ENCODE peak calls at places on chromosomes 13 and 19, in four cellular contexts. Q is stomach, X is H9, O is upper lobe of left lung. R is an unnamed sample. For H3K27me3, the result is how much of the 10 kb centered on the place peaks cover.

GRCh38 chr19:11485245-11485837 is 4.5 kb upstream of the ELAVL3 start:
- DNase-seq in Q (no peak), O (no peak), X (no peak), R (no peak)

GRCh38 chr13:94419304-94419943 is 60.1 kb downstream of the DCT start:
- DNase-seq in O (no peak), Q (no peak), X (no peak), R (no peak)

GRCh38 chr19:18422530-18423191 is 3.5 kb downstream of the SSBP4 start:
- DNase-seq in O (peak), Q (no peak), X (no peak), R (no peak)

GRCh38 chr19:48445256-48445605 is 552 bp upstream of the GRWD1 start:
- DNase-seq in Q (no peak), X (peak), O (no peak), R (peak)

GRCh38 chr19:23916991-23917390 is 2.3 kb downstream of the ZNF726 start:
- DNase-seq in O (no peak), X (no peak), Q (no peak), R (no peak)

GRCh38 chr13:32537580-32538233 is 888 bp downstream of the N4BP2L2 start:
- DNase-seq in X (peak), O (peak), Q (peak), R (peak)

GRCh38 chr13:70959376-70959775 is 851.1 kb upstream of the KLHL1 start:
- DNase-seq in Q (no peak), O (no peak), X (no peak), R (no peak)

GRCh38 chr19:6551091-6551490 is 20.3 kb downstream of the TNFSF9 start:
- DNase-seq in X (no peak), O (no peak), Q (no peak), R (no peak)

GRCh38 chr19:27774337-27774736 is 1438.6 kb downstream of the UQCRFS1 start:
- DNase-seq in X (peak), O (no peak), Q (no peak), R (no peak)

GRCh38 chr13:114096811-114097503 is 35.5 kb downstream of the RASA3 start:
- DNase-seq in X (no peak), O (no peak), Q (no peak), R (no peak)

GRCh38 chr13:41401371-41401770 is 56.0 kb upstream of the RGCC start:
- DNase-seq in Q (no peak), X (peak), O (no peak), R (no peak)

GRCh38 chr13:36163809-36164308 is 32.7 kb upstream of the DCLK1 start:
- DNase-seq in Q (peak), O (no peak), X (no peak), R (peak)

GRCh38 chr19:1455336-1456120 is 5.6 kb downstream of the APC2 start:
- DNase-seq in Q (peak), O (peak), X (peak), R (peak)

GRCh38 chr13:25575562-25575961 is 203.8 kb downstream of the ATP8A2 start:
- DNase-seq in Q (no peak), O (no peak), X (no peak), R (no peak)

GRCh38 chr13:109647046-109647445 is 139.3 kb downstream of the IRS2 start:
- DNase-seq in O (no peak), X (no peak), Q (no peak), R (no peak)

GRCh38 chr13:29046588-29046987 is 226.4 kb downstream of the MTUS2 start:
- DNase-seq in X (no peak), O (no peak), Q (no peak), R (no peak)

GRCh38 chr13:44236370-44236769 is 137.3 kb upstream of the SERP2 start:
- DNase-seq in O (no peak), X (no peak), Q (no peak), R (no peak)

GRCh38 chr19:12000152-12000981 is 35.1 kb downstream of the ZNF433 start:
- DNase-seq in Q (no peak), O (no peak), X (no peak), R (no peak)

GRCh38 chr19:38291855-38292254 is 12.2 kb upstream of the C19orf33 start:
- DNase-seq in Q (no peak), O (no peak), X (no peak), R (no peak)

GRCh38 chr13:64239372-64239771 is 2823.7 kb upstream of the PCDH20 start:
- DNase-seq in X (no peak), O (no peak), Q (no peak), R (no peak)

GRCh38 chr19:50315773-50316448 is 13.3 kb downstream of the KCNC3 start:
- DNase-seq in O (no peak), Q (no peak), X (peak), R (no peak)

GRCh38 chr13:23707674-23708073 is 137.5 kb downstream of the TNFRSF19 start:
- DNase-seq in O (no peak), X (no peak), Q (no peak), R (no peak)

GRCh38 chr13:53601181-53601580 is 572.6 kb downstream of the OLFM4 start:
- DNase-seq in Q (no peak), O (no peak), X (no peak), R (no peak)

GRCh38 chr13:28026508-28026907 is 38.0 kb upstream of the URAD start:
- DNase-seq in O (no peak), X (no peak), Q (no peak), R (no peak)

DNA sequence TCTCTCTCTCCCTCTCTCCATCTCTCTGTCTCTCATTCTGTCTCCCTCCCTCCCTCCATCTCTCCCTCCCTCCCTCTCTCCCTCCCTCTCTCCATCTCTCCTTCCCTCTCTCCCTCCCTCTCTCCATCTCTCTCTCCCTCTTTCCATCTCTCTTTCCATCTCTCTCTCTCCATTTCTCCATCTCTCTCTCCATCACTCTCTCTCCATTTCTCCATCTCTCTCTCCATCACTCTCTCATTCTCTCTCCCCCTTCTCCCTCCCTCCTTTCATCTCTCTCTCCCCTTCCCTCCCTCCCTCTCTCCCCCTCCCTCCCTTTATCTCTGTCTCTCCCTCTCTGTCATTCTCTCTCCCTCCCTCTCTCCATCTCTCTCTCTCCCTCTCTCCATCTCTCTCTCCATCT is 55.7 kb upstream of the NFIC start:
- DNase-seq in O (no peak), Q (no peak), X (no peak), R (no peak)
- H3K27me3 ChIP-seq in O (under half), Q (half or more), X (under half), R (under half)

GRCh38 chr13:112074139-112074710 is 7.3 kb downstream of the SOX1 start:
- DNase-seq in Q (no peak), O (no peak), X (no peak), R (no peak)
- H3K27me3 ChIP-seq in Q (half or more), O (under half), X (half or more), R (under half)

DNA sequence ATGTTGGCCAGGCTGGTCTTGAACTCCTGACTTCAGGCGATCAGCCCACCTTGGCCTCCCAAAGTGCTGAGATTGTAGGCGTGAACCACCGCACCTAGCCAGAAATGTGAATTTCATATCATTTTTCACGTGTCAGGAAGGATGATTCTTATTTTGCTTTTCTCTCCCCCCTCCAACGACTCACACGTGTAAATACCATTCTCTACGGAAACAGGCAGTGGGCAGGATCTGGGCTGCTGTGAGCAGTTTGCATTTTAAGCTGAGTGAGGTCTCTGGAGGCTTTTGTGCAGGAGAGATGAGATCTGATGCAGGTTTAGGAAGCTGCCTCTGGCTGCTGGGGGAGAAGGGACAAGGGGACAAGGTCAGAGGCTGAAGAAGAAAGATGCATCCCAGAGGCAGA is 11.9 kb downstream of the ANKRD24 start:
- DNase-seq in O (no peak), Q (no peak), X (no peak), R (no peak)
- H3K27me3 ChIP-seq in O (under half), Q (half or more), X (under half), R (under half)

DNA sequence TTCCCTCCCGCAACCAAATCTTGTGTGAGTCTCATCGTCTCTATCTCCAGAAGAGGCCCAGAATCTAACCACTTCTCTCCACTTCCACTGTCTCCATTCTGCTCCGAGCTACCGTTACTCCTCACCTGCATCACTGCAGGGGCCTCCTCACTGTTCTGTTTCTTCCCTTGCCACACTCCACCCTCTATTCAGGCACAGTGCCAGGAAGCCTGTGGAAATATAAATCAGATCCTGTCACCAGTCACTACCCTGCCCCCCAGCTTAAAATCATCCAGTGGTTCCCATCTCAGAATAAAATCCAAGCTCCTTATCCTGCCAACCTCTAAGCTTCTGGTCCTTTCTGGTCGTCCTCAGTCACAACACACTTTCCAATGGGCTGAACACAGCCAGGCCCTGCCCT is 24.1 kb downstream of the ZNF175 start:
- DNase-seq in X (no peak), Q (no peak), O (no peak), R (no peak)
- H3K27me3 ChIP-seq in X (under half), Q (under half), O (under half), R (under half)

GRCh38 chr13:111612918-111613317 is 292.5 kb downstream of the TEX29 start:
- DNase-seq in X (peak), O (no peak), Q (no peak), R (no peak)

GRCh38 chr13:111616203-111616602 is 295.8 kb downstream of the TEX29 start:
- DNase-seq in O (no peak), Q (no peak), X (peak), R (no peak)

GRCh38 chr13:111614613-111615012 is 294.2 kb downstream of the TEX29 start:
- DNase-seq in O (no peak), Q (no peak), X (no peak), R (no peak)

GRCh38 chr13:111610879-111611278 is 290.4 kb downstream of the TEX29 start:
- DNase-seq in Q (no peak), X (peak), O (no peak), R (no peak)

GRCh38 chr13:111614009-111614408 is 293.6 kb downstream of the TEX29 start:
- DNase-seq in X (peak), O (no peak), Q (no peak), R (no peak)
- H3K27me3 ChIP-seq in X (under half), O (under half), Q (under half), R (under half)

GRCh38 chr19:45934551-45935230 is 20.1 kb upstream of the NANOS2 start:
- DNase-seq in Q (no peak), X (no peak), O (no peak), R (no peak)

GRCh38 chr19:45938733-45939319 is 24.2 kb upstream of the NANOS2 start:
- DNase-seq in Q (no peak), O (no peak), X (no peak), R (no peak)

GRCh38 chr19:45935267-45935666 is 20.7 kb upstream of the NANOS2 start:
- DNase-seq in O (peak), X (no peak), Q (no peak), R (no peak)

GRCh38 chr19:45940515-45940805 is 25.9 kb upstream of the NANOS2 start:
- DNase-seq in O (peak), X (no peak), Q (no peak), R (no peak)

DNA sequence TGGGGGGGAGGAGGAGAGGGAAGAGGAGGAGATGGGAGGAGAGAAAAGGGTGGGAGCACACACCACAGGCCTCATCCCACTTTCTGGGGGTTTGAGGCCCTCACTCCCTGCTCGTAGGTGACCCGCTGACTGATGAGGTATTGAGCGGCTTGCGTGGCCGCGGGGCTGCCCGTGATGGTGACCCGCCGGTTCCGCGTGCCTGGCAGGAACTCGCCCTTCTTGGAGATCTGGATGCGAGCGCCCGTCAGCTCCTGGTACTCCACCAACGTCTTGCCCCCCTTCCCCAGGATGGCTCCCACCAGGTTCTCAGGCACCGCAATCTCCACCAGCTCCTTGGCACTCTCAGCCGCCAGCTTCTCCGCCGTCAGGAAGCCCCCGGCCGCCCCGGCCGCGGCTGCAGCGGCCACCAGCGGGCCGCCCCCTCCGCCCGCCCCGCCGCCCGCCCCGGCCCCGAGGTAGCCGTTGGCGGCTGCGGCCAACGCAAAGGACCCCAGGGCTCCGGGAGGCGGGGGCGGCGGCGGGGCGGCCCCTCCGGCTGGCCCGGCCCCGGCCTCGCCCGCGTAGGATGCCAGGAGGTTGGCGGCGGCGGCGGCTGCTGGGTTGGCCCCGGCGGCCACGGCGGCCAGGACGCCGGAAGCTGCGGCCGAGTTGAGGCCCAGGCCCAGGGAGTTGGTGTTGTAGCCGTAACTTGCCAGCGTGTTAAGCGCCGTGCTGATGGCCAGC is 25.4 kb upstream of the NANOS2 start:
- DNase-seq in O (peak), Q (no peak), X (no peak), R (no peak)
- H3K27me3 ChIP-seq in O (under half), Q (half or more), X (under half), R (under half)

R was measured in testis.